ENCODE peak calls at places on chromosomes 1 and 21, in five cellular contexts. D, O, B, F and U are unnamed samples.
A peak's percentile ranks its signal among the peaks of the same experiment; 100 is the strongest.

GRCh38 chr1:60978421-60979357 is 103.7 kb upstream of the NFIA start:
- DNase-seq in D (peak; percentile 50), O (peak; percentile 30), B (no peak), F (peak; percentile 17), U (peak; percentile 38)

GRCh38 chr1:15911927-15912326 is 64.0 kb downstream of the ZBTB17 start:
- DNase-seq in D (no peak), O (no peak), B (no peak), F (no peak), U (no peak)

GRCh38 chr1:47830021-47830420 is 167.2 kb downstream of the TRABD2B start:
- DNase-seq in D (no peak), O (no peak), B (no peak), F (no peak), U (no peak)

GRCh38 chr1:40004857-40005256 is 35.7 kb upstream of the CAP1 start:
- DNase-seq in D (no peak), O (no peak), B (no peak), F (no peak), U (peak; percentile 43)

GRCh38 chr1:55284856-55285255 is 69.7 kb upstream of the USP24 start:
- DNase-seq in D (peak; percentile 60), O (no peak), B (no peak), F (no peak), U (peak; percentile 47)

GRCh38 chr1:65469889-65470340 is 49.4 kb downstream of the LEPR start:
- DNase-seq in D (peak; percentile 32), O (no peak), B (no peak), F (no peak), U (no peak)

GRCh38 chr1:240190881-240191385 is 99.2 kb downstream of the FMN2 start:
- DNase-seq in D (peak; percentile 100), O (no peak), B (no peak), F (peak; percentile 15), U (peak; percentile 97)

GRCh38 chr1:155009221-155009711 is 6.7 kb downstream of the ZBTB7B start:
- DNase-seq in D (no peak), O (no peak), B (no peak), F (no peak), U (no peak)

GRCh38 chr1:905811-906531 is 17.8 kb upstream of the SAMD11 start:
- DNase-seq in D (no peak), O (peak; percentile 16), B (peak; percentile 47), F (peak; percentile 24), U (no peak)

GRCh38 chr1:7379445-7379971 is 391.6 kb upstream of the VAMP3 start:
- DNase-seq in D (peak; percentile 83), O (peak; percentile 1), B (no peak), F (no peak), U (peak; percentile 74)

GRCh38 chr1:49197081-49197480 is 420.4 kb upstream of the BEND5 start:
- DNase-seq in D (no peak), O (no peak), B (no peak), F (no peak), U (peak; percentile 68)

GRCh38 chr1:1090424-1091343 is 16.6 kb upstream of the RNF223 start:
- DNase-seq in D (no peak), O (peak; percentile 13), B (peak; percentile 43), F (no peak), U (no peak)

GRCh38 chr1:184888505-184888904 is 85.8 kb downstream of the NIBAN1 start:
- DNase-seq in D (peak; percentile 84), O (no peak), B (no peak), F (peak; percentile 7), U (peak; percentile 48)

GRCh38 chr1:104380003-104380402 is 630.3 kb downstream of the AMY1C start:
- DNase-seq in D (no peak), O (no peak), B (no peak), F (no peak), U (no peak)

GRCh38 chr21:40047211-40047610 is 180.0 kb downstream of the PCP4 start:
- DNase-seq in D (no peak), O (no peak), B (no peak), F (no peak), U (no peak)

GRCh38 chr1:1233567-1233892 is 1.5 kb downstream of the B3GALT6 start:
- DNase-seq in D (no peak), O (no peak), B (no peak), F (no peak), U (no peak)

GRCh38 chr1:70896224-70896623 is 151.4 kb downstream of the PTGER3 start:
- DNase-seq in D (no peak), O (no peak), B (no peak), F (no peak), U (no peak)

GRCh38 chr1:228004331-228004871 is 2.4 kb upstream of the WNT3A start:
- DNase-seq in D (no peak), O (no peak), B (peak; percentile 49), F (peak; percentile 72), U (peak; percentile 9)

GRCh38 chr1:188700116-188700515 is 1777.5 kb downstream of the BRINP3 start:
- DNase-seq in D (no peak), O (no peak), B (no peak), F (no peak), U (no peak)

GRCh38 chr1:181936768-181937581 is 124.5 kb downstream of the ZNF648 start:
- DNase-seq in D (no peak), O (no peak), B (peak; percentile 56), F (peak; percentile 38), U (no peak)

GRCh38 chr1:2130156-2130555 is 64.4 kb downstream of the FAAP20 start:
- DNase-seq in D (no peak), O (no peak), B (peak; percentile 35), F (no peak), U (no peak)

GRCh38 chr1:100597069-100597741 is 59.3 kb downstream of the GPR88 start:
- DNase-seq in D (peak; percentile 90), O (no peak), B (no peak), F (peak; percentile 30), U (peak; percentile 93)

GRCh38 chr1:64366821-64367220 is 103.1 kb upstream of the CACHD1 start:
- DNase-seq in D (no peak), O (no peak), B (no peak), F (no peak), U (no peak)

GRCh38 chr1:31501505-31501904 is 74.8 kb upstream of the TINAGL1 start:
- DNase-seq in D (no peak), O (no peak), B (no peak), F (no peak), U (no peak)

GRCh38 chr1:185686996-185687778 is 47.0 kb upstream of the HMCN1 start:
- DNase-seq in D (no peak), O (no peak), B (no peak), F (no peak), U (no peak)